ENCODE peak calls at places on chromosomes 4 and X, in four cellular contexts. P, N, M and J are unnamed samples.

GRCh38 chr4:88583643-88584470 is 8.4 kb upstream of the HERC3 start:
- DNase-seq in P (no peak), N (no peak), M (no peak), J (no peak)

GRCh38 chrX:38868941-38869378 is 67.7 kb downstream of the MID1IP1 start:
- DNase-seq in P (peak; percentile 62), N (peak; percentile 79), M (no peak), J (peak; percentile 77)

GRCh38 chrX:154805696-154806091 is 409 bp upstream of the MPP1 start:
- DNase-seq in P (peak; percentile 54), N (peak; percentile 44), M (no peak), J (peak; percentile 8)

GRCh38 chrX:32281853-32282252 is 929.5 kb downstream of the DMD start:
- DNase-seq in P (no peak), N (no peak), M (no peak), J (no peak)

GRCh38 chrX:36684053-36684452 is 324.1 kb upstream of the FAM47C start:
- DNase-seq in P (no peak), N (no peak), M (no peak), J (no peak)

GRCh38 chr4:8860096-8860891 is 11.3 kb downstream of the HMX1 start:
- DNase-seq in P (no peak), N (no peak), M (no peak), J (no peak)

GRCh38 chr4:152920768-152921167 is 15.4 kb upstream of the FHDC1 start:
- DNase-seq in P (peak; percentile 13), N (no peak), M (no peak), J (no peak)

GRCh38 chrX:42050345-42050744 is 127.0 kb upstream of the CASK start:
- DNase-seq in P (no peak), N (no peak), M (no peak), J (no peak)

GRCh38 chr4:164571593-164572385 is 182.1 kb upstream of the SMIM31 start:
- DNase-seq in P (peak; percentile 12), N (no peak), M (no peak), J (no peak)

GRCh38 chr4:111362891-111363290 is 740.0 kb upstream of the PITX2 start:
- DNase-seq in P (peak; percentile 89), N (peak; percentile 1), M (no peak), J (peak; percentile 89)

GRCh38 chr4:83370640-83370906 is 35.9 kb upstream of the HPSE start:
- DNase-seq in P (no peak), N (no peak), M (no peak), J (peak; percentile 42)

GRCh38 chr4:140071043-140071442 is 82.9 kb downstream of the MAML3 start:
- DNase-seq in P (no peak), N (no peak), M (no peak), J (no peak)

GRCh38 chrX:130523460-130524394 is 121.9 kb downstream of the RBMX2 start:
- DNase-seq in P (no peak), N (peak; percentile 2), M (peak; percentile 27), J (peak; percentile 57)

GRCh38 chrX:118528089-118528753 is 32.6 kb downstream of the DOCK11 start:
- DNase-seq in P (no peak), N (no peak), M (peak; percentile 31), J (no peak)

GRCh38 chr4:176150283-176150682 is 45.1 kb downstream of the SPATA4 start:
- DNase-seq in P (peak; percentile 65), N (peak; percentile 51), M (no peak), J (peak; percentile 7)

GRCh38 chr4:67087897-67088296 is 457.4 kb downstream of the CENPC start:
- DNase-seq in P (peak; percentile 3), N (peak; percentile 24), M (no peak), J (no peak)

GRCh38 chr4:123359449-123360306 is 36.9 kb upstream of the SPRY1 start:
- DNase-seq in P (no peak), N (no peak), M (no peak), J (no peak)

GRCh38 chrX:97685753-97686152 is 802.0 kb downstream of the RPA4 start:
- DNase-seq in P (peak; percentile 46), N (peak; percentile 49), M (no peak), J (peak; percentile 5)

GRCh38 chr4:6346373-6347110 is 76.9 kb downstream of the WFS1 start:
- DNase-seq in P (no peak), N (no peak), M (no peak), J (no peak)

GRCh38 chr4:23720556-23720955 is 169.3 kb downstream of the PPARGC1A start:
- DNase-seq in P (no peak), N (no peak), M (no peak), J (peak; percentile 2)

GRCh38 chr4:108113229-108113628 is 55.5 kb downstream of the LEF1 start:
- DNase-seq in P (no peak), N (no peak), M (no peak), J (no peak)

GRCh38 chrX:31268359-31268758 is 196.5 kb upstream of the FTHL17 start:
- DNase-seq in P (no peak), N (peak; percentile 10), M (no peak), J (no peak)

GRCh38 chr4:27176400-27176799 is 315.8 kb downstream of the STIM2 start:
- DNase-seq in P (peak; percentile 84), N (peak; percentile 45), M (peak; percentile 26), J (peak; percentile 82)

GRCh38 chr4:104163820-104164219 is 330.9 kb downstream of the CXXC4 start:
- DNase-seq in P (no peak), N (no peak), M (no peak), J (no peak)

GRCh38 chr4:73705056-73705432 is 35.3 kb upstream of the CXCL8 start:
- DNase-seq in P (peak; percentile 58), N (peak; percentile 68), M (no peak), J (peak; percentile 81)

GRCh38 chr4:83613023-83613422 is 77.1 kb downstream of the GPAT3 start:
- DNase-seq in P (no peak), N (no peak), M (no peak), J (no peak)

GRCh38 chrX:53483838-53484420 is 49.8 kb upstream of the HSD17B10 start:
- DNase-seq in P (peak; percentile 12), N (no peak), M (no peak), J (peak; percentile 68)

GRCh38 chrX:30659421-30659820 is 6.2 kb downstream of the GK start:
- DNase-seq in P (peak; percentile 82), N (peak; percentile 91), M (no peak), J (peak; percentile 80)

GRCh38 chrX:74527344-74527743 is 87.1 kb downstream of the RLIM start:
- DNase-seq in P (no peak), N (no peak), M (no peak), J (no peak)

GRCh38 chr4:18314731-18315130 is 293.2 kb upstream of the LCORL start:
- DNase-seq in P (no peak), N (no peak), M (no peak), J (no peak)

GRCh38 chr4:147943159-147943638 is 211.3 kb downstream of the ARHGAP10 start:
- DNase-seq in P (no peak), N (no peak), M (no peak), J (no peak)

GRCh38 chr4:109315818-109316217 is 13.4 kb upstream of the COL25A1 start:
- DNase-seq in P (no peak), N (no peak), M (no peak), J (no peak)

GRCh38 chr4:1793496-1793840 is 375 bp downstream of the FGFR3 start:
- DNase-seq in P (no peak), N (peak; percentile 16), M (peak; percentile 80), J (no peak)

GRCh38 chr4:1793940-1794808 is 1.1 kb downstream of the FGFR3 start:
- DNase-seq in P (no peak), N (peak; percentile 12), M (peak; percentile 59), J (peak; percentile 45)

GRCh38 chr4:1796486-1797204 is 3.6 kb downstream of the FGFR3 start:
- DNase-seq in P (no peak), N (no peak), M (no peak), J (no peak)

GRCh38 chr4:1795304-1796195 is 2.5 kb downstream of the FGFR3 start:
- DNase-seq in P (no peak), N (no peak), M (peak; percentile 86), J (no peak)

DNA sequence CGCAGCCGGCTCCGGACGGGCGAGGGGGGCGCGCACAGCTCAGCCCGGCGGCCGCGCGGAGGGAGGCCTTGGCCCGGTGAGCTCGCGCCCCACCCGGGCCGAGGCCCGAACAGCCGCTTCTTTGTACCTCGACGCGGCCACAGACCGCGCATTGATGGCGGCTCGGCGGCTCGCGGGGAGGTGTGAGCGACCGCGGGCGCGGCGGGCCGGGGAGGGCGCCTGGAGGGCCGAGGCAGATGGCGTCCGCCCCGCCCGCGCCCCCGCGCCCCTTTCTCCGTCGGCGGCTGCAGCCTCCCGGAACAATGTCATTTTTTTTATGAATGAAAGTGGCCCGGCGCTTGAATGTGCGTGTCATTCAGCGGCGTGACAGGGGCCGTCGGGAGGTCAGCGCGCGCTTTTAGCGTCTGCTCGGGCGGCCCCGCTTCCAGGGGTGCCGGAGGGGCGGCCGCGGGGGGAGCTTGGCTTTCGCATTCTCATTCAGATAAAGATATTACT is 1.8 kb downstream of the FGFR3 start:
- DNase-seq in P (no peak), N (no peak), M (no peak), J (no peak)
- H3K4me3 ChIP-seq in P (no peak overlapping the region), N (no peak overlapping the region), M (peak overlapping the region; percentile 50), J (no peak overlapping the region)

DNA sequence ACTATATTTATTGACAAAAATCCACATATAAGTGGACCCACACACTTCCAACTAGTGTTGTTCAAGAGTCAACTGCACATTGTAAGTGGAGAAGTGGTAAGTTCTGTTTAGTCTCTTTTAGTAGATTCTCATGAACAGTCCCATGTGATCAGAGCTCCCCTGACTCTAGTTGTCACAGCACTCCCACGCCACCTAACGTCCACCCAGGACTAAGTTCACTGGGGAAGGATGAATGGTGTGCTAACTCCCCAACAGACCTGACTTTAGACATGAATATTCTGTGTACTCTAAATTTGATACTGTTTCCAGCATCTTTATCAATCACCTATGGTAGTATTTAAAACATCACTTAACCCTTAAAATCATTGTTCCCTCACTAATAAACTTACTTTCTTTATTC is 59.8 kb downstream of the PACRGL start:
- DNase-seq in P (no peak), N (peak; percentile 22), M (no peak), J (no peak)
- TF ChIP-seq CTCF in P (no peak), N (peak; percentile 21), M (no peak), J (no peak)

GRCh38 chr4:133151681-133152329 is 2.7 kb downstream of the PCDH10 start:
- DNase-seq in P (no peak), N (peak; percentile 52), M (no peak), J (peak; percentile 21)

GRCh38 chr4:133149932-133150642 is 993 bp downstream of the PCDH10 start:
- DNase-seq in P (no peak), N (peak; percentile 41), M (no peak), J (no peak)

GRCh38 chr4:133149364-133149695 is 236 bp downstream of the PCDH10 start:
- DNase-seq in P (no peak), N (no peak), M (no peak), J (no peak)

GRCh38 chr4:133151301-133151680 is 2.2 kb downstream of the PCDH10 start:
- DNase-seq in P (no peak), N (peak; percentile 31), M (no peak), J (no peak)

GRCh38 chr4:133150643-133151300 is 1.7 kb downstream of the PCDH10 start:
- DNase-seq in P (no peak), N (peak; percentile 39), M (no peak), J (peak; percentile 15)
- H3K4me3 ChIP-seq in P (peak overlapping the region; percentile 68), N (peak overlapping the region; percentile 70), M (no peak overlapping the region), J (peak overlapping the region; percentile 54)

GRCh38 chr4:1813915-1814314 is 20.8 kb downstream of the FGFR3 start:
- DNase-seq in P (no peak), N (peak; percentile 9), M (no peak), J (no peak)
- TF ChIP-seq CTCF in P (no peak), N (no peak), M (no peak), J (no peak)

GRCh38 chr4:158169931-158170690 is 2.7 kb downstream of the GASK1B start:
- DNase-seq in P (peak; percentile 75), N (peak; percentile 57), M (no peak), J (peak; percentile 80)
- H3K4me3 ChIP-seq in P (peak overlapping the region; percentile 73), N (peak overlapping the region; percentile 74), M (no peak overlapping the region), J (peak overlapping the region; percentile 44)